ENCODE peak calls at places on chromosomes 1 and 21, in eight cellular contexts. One of them, this sample, is unnamed.
A peak's percentile ranks its signal among the peaks of the same experiment; 100 is the strongest.

GRCh38 chr1:156050376-156050775 is 3.2 kb downstream of the UBQLN4 start:
- DNase-seq in GM12864: no peak
- DNase-seq in A549: no peak
- DNase-seq in left ventricle myocardium inferior: peak; percentile 54
- DNase-seq in tibial artery: no peak
- DNase-seq in heart right ventricle: peak; percentile 26
- DNase-seq in ovary: no peak
- DNase-seq in thoracic aorta: no peak
- DNase-seq in this sample: no peak

GRCh38 chr1:44571712-44572571 is 102.3 kb downstream of the TMEM53 start:
- DNase-seq in GM12864: no peak
- DNase-seq in A549: peak; percentile 46
- DNase-seq in left ventricle myocardium inferior: no peak
- DNase-seq in tibial artery: no peak
- DNase-seq in heart right ventricle: no peak
- DNase-seq in ovary: no peak
- DNase-seq in thoracic aorta: no peak
- DNase-seq in this sample: no peak

GRCh38 chr1:84301759-84302380 is 362 bp downstream of the SAMD13 start:
- DNase-seq in GM12864: no peak
- DNase-seq in A549: no peak
- DNase-seq in left ventricle myocardium inferior: no peak
- DNase-seq in tibial artery: no peak
- DNase-seq in heart right ventricle: no peak
- DNase-seq in ovary: no peak
- DNase-seq in thoracic aorta: no peak
- DNase-seq in this sample: no peak

GRCh38 chr1:26697441-26697977 is 1.7 kb downstream of the ARID1A start:
- DNase-seq in GM12864: no peak
- DNase-seq in A549: no peak
- DNase-seq in left ventricle myocardium inferior: no peak
- DNase-seq in tibial artery: no peak
- DNase-seq in heart right ventricle: no peak
- DNase-seq in ovary: no peak
- DNase-seq in thoracic aorta: no peak
- DNase-seq in this sample: no peak

GRCh38 chr1:245045087-245045881 is 109.5 kb upstream of the KIF26B start:
- DNase-seq in GM12864: no peak
- DNase-seq in A549: no peak
- DNase-seq in left ventricle myocardium inferior: no peak
- DNase-seq in tibial artery: no peak
- DNase-seq in heart right ventricle: no peak
- DNase-seq in ovary: no peak
- DNase-seq in thoracic aorta: no peak
- DNase-seq in this sample: peak; percentile 31

GRCh38 chr1:103084176-103084575 is 24.1 kb downstream of the COL11A1 start:
- DNase-seq in GM12864: no peak
- DNase-seq in A549: no peak
- DNase-seq in left ventricle myocardium inferior: no peak
- DNase-seq in tibial artery: no peak
- DNase-seq in heart right ventricle: no peak
- DNase-seq in ovary: no peak
- DNase-seq in thoracic aorta: no peak
- DNase-seq in this sample: peak; percentile 20

GRCh38 chr1:31032266-31032665 is 33.3 kb downstream of the PUM1 start:
- DNase-seq in GM12864: no peak
- DNase-seq in A549: no peak
- DNase-seq in left ventricle myocardium inferior: no peak
- DNase-seq in tibial artery: no peak
- DNase-seq in heart right ventricle: no peak
- DNase-seq in ovary: no peak
- DNase-seq in thoracic aorta: no peak
- DNase-seq in this sample: no peak

GRCh38 chr1:44515416-44515815 is 110.4 kb downstream of the RNF220 start:
- DNase-seq in GM12864: no peak
- DNase-seq in A549: peak; percentile 15
- DNase-seq in left ventricle myocardium inferior: no peak
- DNase-seq in tibial artery: no peak
- DNase-seq in heart right ventricle: no peak
- DNase-seq in ovary: no peak
- DNase-seq in thoracic aorta: no peak
- DNase-seq in this sample: peak; percentile 31

GRCh38 chr1:201229771-201230635 is 39.4 kb downstream of the IGFN1 start:
- DNase-seq in GM12864: no peak
- DNase-seq in A549: no peak
- DNase-seq in left ventricle myocardium inferior: no peak
- DNase-seq in tibial artery: no peak
- DNase-seq in heart right ventricle: no peak
- DNase-seq in ovary: no peak
- DNase-seq in thoracic aorta: no peak
- DNase-seq in this sample: peak; percentile 18
- TF ChIP-seq CTCF in GM12864: no peak
- TF ChIP-seq CTCF in A549: peak; percentile 29
- TF ChIP-seq CTCF in left ventricle myocardium inferior: no peak
- TF ChIP-seq CTCF in tibial artery: no peak
- TF ChIP-seq CTCF in heart right ventricle: no peak
- TF ChIP-seq CTCF in ovary: no peak
- TF ChIP-seq CTCF in thoracic aorta: no peak
- TF ChIP-seq CTCF in this sample: no peak

GRCh38 chr1:203268901-203269653 is 36.2 kb upstream of the BTG2 start:
- DNase-seq in GM12864: no peak
- DNase-seq in A549: peak; percentile 76
- DNase-seq in left ventricle myocardium inferior: no peak
- DNase-seq in tibial artery: peak; percentile 65
- DNase-seq in heart right ventricle: no peak
- DNase-seq in ovary: peak; percentile 17
- DNase-seq in thoracic aorta: no peak
- DNase-seq in this sample: peak; percentile 83

GRCh38 chr1:203265541-203265940 is 36.1 kb upstream of the CHIT1 start:
- DNase-seq in GM12864: no peak
- DNase-seq in A549: no peak
- DNase-seq in left ventricle myocardium inferior: no peak
- DNase-seq in tibial artery: no peak
- DNase-seq in heart right ventricle: no peak
- DNase-seq in ovary: no peak
- DNase-seq in thoracic aorta: no peak
- DNase-seq in this sample: no peak

GRCh38 chr1:203267912-203268311 is 37.4 kb upstream of the BTG2 start:
- DNase-seq in GM12864: no peak
- DNase-seq in A549: no peak
- DNase-seq in left ventricle myocardium inferior: no peak
- DNase-seq in tibial artery: peak; percentile 62
- DNase-seq in heart right ventricle: no peak
- DNase-seq in ovary: no peak
- DNase-seq in thoracic aorta: no peak
- DNase-seq in this sample: no peak

GRCh38 chr1:203269654-203270020 is 35.7 kb upstream of the BTG2 start:
- DNase-seq in GM12864: no peak
- DNase-seq in A549: no peak
- DNase-seq in left ventricle myocardium inferior: no peak
- DNase-seq in tibial artery: peak; percentile 39
- DNase-seq in heart right ventricle: no peak
- DNase-seq in ovary: peak; percentile 22
- DNase-seq in thoracic aorta: no peak
- DNase-seq in this sample: no peak

GRCh38 chr1:203267347-203267846 is 37.9 kb upstream of the BTG2 start:
- DNase-seq in GM12864: no peak
- DNase-seq in A549: peak; percentile 89
- DNase-seq in left ventricle myocardium inferior: peak; percentile 81
- DNase-seq in tibial artery: peak; percentile 92
- DNase-seq in heart right ventricle: peak; percentile 83
- DNase-seq in ovary: peak; percentile 87
- DNase-seq in thoracic aorta: no peak
- DNase-seq in this sample: peak; percentile 93
- H3K4me3 ChIP-seq in GM12864: peak overlapping the region; percentile 61
- H3K4me3 ChIP-seq in A549: peak overlapping the region; percentile 53
- H3K4me3 ChIP-seq in left ventricle myocardium inferior: peak overlapping the region; percentile 74
- H3K4me3 ChIP-seq in tibial artery: peak overlapping the region; percentile 65
- H3K4me3 ChIP-seq in heart right ventricle: peak overlapping the region; percentile 45
- H3K4me3 ChIP-seq in ovary: peak overlapping the region; percentile 56
- H3K4me3 ChIP-seq in thoracic aorta: peak overlapping the region; percentile 85
- H3K4me3 ChIP-seq in this sample: peak overlapping the region; percentile 55

DNA sequence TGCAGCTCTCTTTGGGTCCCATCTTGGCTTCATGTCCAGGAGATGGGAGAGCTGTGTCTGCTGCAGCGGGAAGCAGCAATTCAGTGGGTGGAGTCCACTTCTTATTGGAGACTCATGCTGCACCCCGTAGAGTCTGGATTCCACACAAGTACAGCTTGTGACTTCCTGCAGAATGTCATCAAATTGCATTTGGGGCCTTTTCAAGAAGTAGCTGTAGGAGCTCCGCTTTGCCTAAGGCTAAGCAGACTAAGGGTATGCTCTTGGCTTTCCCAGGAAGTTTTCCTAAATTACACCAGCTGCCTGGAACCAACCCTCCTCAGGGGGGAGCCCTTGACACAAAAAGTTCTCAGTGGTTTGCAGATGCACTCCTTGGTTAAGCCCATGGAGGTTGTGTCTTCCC is 5.7 kb upstream of the MOB3C start:
- DNase-seq in GM12864: no peak
- DNase-seq in A549: peak; percentile 44
- DNase-seq in left ventricle myocardium inferior: no peak
- DNase-seq in tibial artery: no peak
- DNase-seq in heart right ventricle: no peak
- DNase-seq in ovary: no peak
- DNase-seq in thoracic aorta: no peak
- DNase-seq in this sample: peak; percentile 55
- TF ChIP-seq CTCF in GM12864: peak; percentile 54
- TF ChIP-seq CTCF in A549: peak; percentile 47
- TF ChIP-seq CTCF in left ventricle myocardium inferior: peak; percentile 62
- TF ChIP-seq CTCF in tibial artery: no peak
- TF ChIP-seq CTCF in heart right ventricle: peak; percentile 52
- TF ChIP-seq CTCF in ovary: no peak
- TF ChIP-seq CTCF in thoracic aorta: peak; percentile 21
- TF ChIP-seq CTCF in this sample: peak; percentile 52

DNA sequence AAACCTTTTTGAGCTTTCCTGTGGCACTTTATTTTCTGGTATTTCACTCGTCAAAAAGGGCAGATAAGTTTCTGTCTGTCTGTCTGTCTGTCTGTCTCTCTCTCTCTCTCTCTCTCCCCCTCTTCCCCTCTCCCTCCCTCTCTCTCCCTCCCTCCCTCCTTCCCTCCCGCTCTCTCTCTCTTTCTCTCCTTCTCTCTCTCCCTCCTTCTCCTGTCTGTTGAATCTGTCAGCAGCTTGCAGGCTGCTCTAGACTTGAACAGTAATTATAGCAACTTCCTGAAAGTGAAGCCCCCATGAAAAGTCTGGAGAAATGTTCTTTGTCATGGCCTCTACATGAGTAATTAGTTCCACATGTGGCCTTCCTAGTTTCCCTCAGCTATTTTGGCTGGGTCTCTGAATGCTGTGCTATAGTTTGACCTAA is 275.2 kb upstream of the C1orf105 start:
- DNase-seq in GM12864: no peak
- DNase-seq in A549: no peak
- DNase-seq in left ventricle myocardium inferior: no peak
- DNase-seq in tibial artery: no peak
- DNase-seq in heart right ventricle: no peak
- DNase-seq in ovary: no peak
- DNase-seq in thoracic aorta: no peak
- DNase-seq in this sample: peak; percentile 82
- H3K4me3 ChIP-seq in GM12864: no peak overlapping the region
- H3K4me3 ChIP-seq in A549: no peak overlapping the region
- H3K4me3 ChIP-seq in left ventricle myocardium inferior: peak overlapping the region; percentile 65
- H3K4me3 ChIP-seq in tibial artery: peak overlapping the region; percentile 64
- H3K4me3 ChIP-seq in heart right ventricle: peak overlapping the region; percentile 47
- H3K4me3 ChIP-seq in ovary: peak overlapping the region; percentile 38
- H3K4me3 ChIP-seq in thoracic aorta: peak overlapping the region; percentile 84
- H3K4me3 ChIP-seq in this sample: peak overlapping the region; percentile 76

DNA sequence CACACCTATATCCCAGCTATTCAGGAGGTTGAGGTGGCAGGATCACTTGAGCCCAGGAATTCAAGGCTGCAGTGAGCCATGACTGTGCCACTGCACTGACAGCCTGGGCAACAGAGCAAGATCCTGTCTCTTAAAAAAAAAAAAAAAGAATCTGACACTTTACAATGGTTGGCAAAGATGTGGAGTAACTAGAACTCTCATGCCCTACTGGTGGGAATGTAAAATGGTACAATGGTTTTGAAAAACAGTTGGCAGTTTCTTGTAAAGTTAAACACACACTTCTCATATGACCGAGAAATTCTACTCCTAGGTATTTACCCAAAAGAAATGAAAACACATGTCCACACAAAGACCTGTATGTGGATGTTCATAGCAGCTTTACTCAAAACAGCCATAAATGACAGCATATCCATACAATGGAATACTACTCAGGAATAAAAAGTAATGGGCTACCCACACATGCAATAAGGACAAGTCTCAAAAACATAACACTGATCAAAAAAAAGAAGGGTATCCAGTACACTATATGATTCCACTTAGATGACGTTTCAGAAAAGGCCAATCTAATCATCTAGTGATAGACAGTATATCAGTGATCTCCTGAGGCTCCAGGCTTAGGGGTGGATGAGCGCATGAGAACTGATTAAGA is 58.1 kb downstream of the HLCS start:
- DNase-seq in GM12864: no peak
- DNase-seq in A549: no peak
- DNase-seq in left ventricle myocardium inferior: no peak
- DNase-seq in tibial artery: no peak
- DNase-seq in heart right ventricle: no peak
- DNase-seq in ovary: no peak
- DNase-seq in thoracic aorta: no peak
- DNase-seq in this sample: peak; percentile 51
- TF ChIP-seq CTCF in GM12864: no peak
- TF ChIP-seq CTCF in A549: no peak
- TF ChIP-seq CTCF in left ventricle myocardium inferior: no peak
- TF ChIP-seq CTCF in tibial artery: no peak
- TF ChIP-seq CTCF in heart right ventricle: no peak
- TF ChIP-seq CTCF in ovary: no peak
- TF ChIP-seq CTCF in thoracic aorta: no peak
- TF ChIP-seq CTCF in this sample: peak; percentile 16

GRCh38 chr1:80245813-80246212 is 1239.3 kb upstream of the ADGRL4 start:
- DNase-seq in GM12864: no peak
- DNase-seq in A549: no peak
- DNase-seq in left ventricle myocardium inferior: no peak
- DNase-seq in tibial artery: no peak
- DNase-seq in heart right ventricle: no peak
- DNase-seq in ovary: no peak
- DNase-seq in thoracic aorta: no peak
- DNase-seq in this sample: no peak

GRCh38 chr1:80249699-80250098 is 1243.2 kb upstream of the ADGRL4 start:
- DNase-seq in GM12864: no peak
- DNase-seq in A549: no peak
- DNase-seq in left ventricle myocardium inferior: no peak
- DNase-seq in tibial artery: no peak
- DNase-seq in heart right ventricle: no peak
- DNase-seq in ovary: no peak
- DNase-seq in thoracic aorta: no peak
- DNase-seq in this sample: no peak

GRCh38 chr1:80248886-80249285 is 1242.4 kb upstream of the ADGRL4 start:
- DNase-seq in GM12864: no peak
- DNase-seq in A549: no peak
- DNase-seq in left ventricle myocardium inferior: no peak
- DNase-seq in tibial artery: no peak
- DNase-seq in heart right ventricle: no peak
- DNase-seq in ovary: no peak
- DNase-seq in thoracic aorta: no peak
- DNase-seq in this sample: peak; percentile 63

DNA sequence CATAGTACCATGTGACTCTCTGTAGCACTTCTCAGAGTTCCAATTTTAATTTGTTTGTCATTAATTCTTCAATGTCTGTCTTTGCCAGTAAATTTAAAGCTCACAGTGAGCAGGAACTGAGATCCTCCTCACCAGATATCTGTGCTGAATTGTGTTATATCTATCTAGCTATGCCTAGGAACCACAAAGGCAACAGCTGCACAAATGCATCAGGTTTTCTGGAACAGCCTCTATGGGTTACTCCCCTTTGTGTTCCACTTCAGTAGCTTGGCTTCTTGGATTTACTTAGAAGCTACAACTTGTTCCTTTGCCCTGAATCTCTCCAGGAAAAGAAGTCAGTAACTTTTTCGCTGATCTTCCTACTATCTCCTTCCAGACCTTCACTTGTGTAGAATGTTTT is 1237.8 kb upstream of the ADGRL4 start:
- DNase-seq in GM12864: no peak
- DNase-seq in A549: no peak
- DNase-seq in left ventricle myocardium inferior: no peak
- DNase-seq in tibial artery: no peak
- DNase-seq in heart right ventricle: no peak
- DNase-seq in ovary: no peak
- DNase-seq in thoracic aorta: no peak
- DNase-seq in this sample: no peak
- H3K4me3 ChIP-seq in GM12864: no peak overlapping the region
- H3K4me3 ChIP-seq in A549: no peak overlapping the region
- H3K4me3 ChIP-seq in left ventricle myocardium inferior: no peak overlapping the region
- H3K4me3 ChIP-seq in tibial artery: no peak overlapping the region
- H3K4me3 ChIP-seq in heart right ventricle: no peak overlapping the region
- H3K4me3 ChIP-seq in ovary: no peak overlapping the region
- H3K4me3 ChIP-seq in thoracic aorta: no peak overlapping the region
- H3K4me3 ChIP-seq in this sample: no peak overlapping the region